ENCODE peak calls at places on chromosomes 6 and 20, in five cellular contexts. T is heart right ventricle, W is foreskin keratinocyte, M is GM12878, Y is heart left ventricle. K is an unnamed sample. For H3K4me1, the result is how much of the 10 kb centered on the place peaks cover.

GRCh38 chr20:51492167-51493092 is 50.1 kb downstream of the NFATC2 start:
- DNase-seq in T (peak), W (no peak), M (no peak), Y (peak), K (peak)

GRCh38 chr20:47502801-47503239 is 1.1 kb downstream of the NCOA3 start:
- DNase-seq in T (no peak), W (no peak), M (no peak), Y (no peak), K (no peak)

GRCh38 chr6:46347669-46348068 is 143.6 kb downstream of the RCAN2 start:
- DNase-seq in T (no peak), W (no peak), M (peak), Y (no peak), K (no peak)

GRCh38 chr6:80523531-80523970 is 417.1 kb downstream of the BCKDHB start:
- DNase-seq in T (peak), W (no peak), M (no peak), Y (peak), K (peak)

GRCh38 chr6:36504982-36505381 is 42.3 kb downstream of the STK38 start:
- DNase-seq in T (no peak), W (no peak), M (no peak), Y (no peak), K (no peak)

GRCh38 chr6:169786349-169786748 is 34.9 kb downstream of the ERMARD start:
- DNase-seq in T (no peak), W (no peak), M (no peak), Y (no peak), K (no peak)

GRCh38 chr6:155483858-155484257 is 28.2 kb upstream of the NOX3 start:
- DNase-seq in T (no peak), W (peak), M (no peak), Y (no peak), K (no peak)

GRCh38 chr6:105804436-105804835 is 281.7 kb upstream of the PRDM1 start:
- DNase-seq in T (no peak), W (peak), M (no peak), Y (no peak), K (no peak)

GRCh38 chr20:61295249-61295648 is 43.2 kb downstream of the CDH4 start:
- DNase-seq in T (no peak), W (no peak), M (no peak), Y (no peak), K (no peak)

GRCh38 chr6:126175251-126175650 is 164.7 kb upstream of the CENPW start:
- DNase-seq in T (no peak), W (no peak), M (no peak), Y (no peak), K (no peak)

GRCh38 chr6:108549741-108550140 is 11.0 kb upstream of the FOXO3 start:
- DNase-seq in T (no peak), W (no peak), M (no peak), Y (no peak), K (no peak)

GRCh38 chr6:74128536-74128935 is 432.5 kb downstream of the CD109 start:
- DNase-seq in T (no peak), W (peak), M (no peak), Y (no peak), K (no peak)

GRCh38 chr6:55255061-55255571 is 72.2 kb upstream of the GFRAL start:
- DNase-seq in T (no peak), W (no peak), M (no peak), Y (no peak), K (no peak)

GRCh38 chr6:141088171-141088570 is 1044.6 kb upstream of the GJE1 start:
- DNase-seq in T (no peak), W (no peak), M (no peak), Y (no peak), K (no peak)
- H3K4me1 ChIP-seq in T (under half), W (under half), M (under half), Y (under half), K (under half)

GRCh38 chr6:127897437-127897836 is 3.4 kb downstream of the THEMIS start:
- DNase-seq in T (no peak), W (no peak), M (no peak), Y (no peak), K (no peak)
- H3K4me1 ChIP-seq in T (under half), W (under half), M (under half), Y (under half), K (under half)

DNA sequence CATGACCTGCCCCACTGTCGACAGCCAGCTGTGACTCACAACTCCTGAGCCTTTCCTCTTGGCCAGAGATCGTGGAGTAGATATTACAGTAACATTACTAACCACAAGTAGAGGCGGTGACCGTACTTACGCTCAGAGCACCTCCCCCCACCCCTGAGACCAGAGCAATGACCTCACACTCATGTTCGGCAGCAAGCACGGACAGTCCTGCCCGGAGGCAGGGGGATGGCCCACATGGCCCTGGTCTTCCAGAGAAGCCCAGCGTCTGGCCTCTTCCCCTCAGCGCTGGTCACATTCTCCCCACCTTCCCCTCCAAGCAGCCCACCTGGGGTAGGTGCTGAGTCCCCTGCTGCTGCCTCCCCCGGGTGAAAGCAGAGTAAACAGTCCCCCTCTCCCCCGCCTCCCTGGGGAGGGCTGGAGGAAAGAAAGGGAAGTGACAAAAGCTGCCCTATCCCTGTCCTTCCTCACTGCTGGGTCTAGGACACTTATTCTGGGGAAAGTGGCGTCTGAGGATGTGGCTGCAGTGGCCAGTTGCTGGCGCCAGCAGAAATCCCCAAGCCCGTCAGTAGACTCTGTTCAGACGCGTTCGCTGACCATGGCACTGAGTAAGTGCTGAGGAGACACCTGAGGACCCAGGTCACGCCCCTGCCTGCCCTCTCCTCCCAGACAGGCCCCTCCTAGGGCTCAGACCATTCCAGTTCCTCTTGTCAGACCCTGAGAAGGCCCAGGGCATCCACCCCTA is 68.5 kb downstream of the MRPL14 start:
- DNase-seq in T (peak), W (peak), M (no peak), Y (peak), K (no peak)
- H3K4me1 ChIP-seq in T (half or more), W (under half), M (under half), Y (half or more), K (under half)

GRCh38 chr6:158642805-158643489 is 1.6 kb downstream of the DYNLT1 start:
- DNase-seq in T (no peak), W (peak), M (no peak), Y (no peak), K (no peak)
- H3K4me1 ChIP-seq in T (half or more), W (under half), M (under half), Y (under half), K (under half)

DNA sequence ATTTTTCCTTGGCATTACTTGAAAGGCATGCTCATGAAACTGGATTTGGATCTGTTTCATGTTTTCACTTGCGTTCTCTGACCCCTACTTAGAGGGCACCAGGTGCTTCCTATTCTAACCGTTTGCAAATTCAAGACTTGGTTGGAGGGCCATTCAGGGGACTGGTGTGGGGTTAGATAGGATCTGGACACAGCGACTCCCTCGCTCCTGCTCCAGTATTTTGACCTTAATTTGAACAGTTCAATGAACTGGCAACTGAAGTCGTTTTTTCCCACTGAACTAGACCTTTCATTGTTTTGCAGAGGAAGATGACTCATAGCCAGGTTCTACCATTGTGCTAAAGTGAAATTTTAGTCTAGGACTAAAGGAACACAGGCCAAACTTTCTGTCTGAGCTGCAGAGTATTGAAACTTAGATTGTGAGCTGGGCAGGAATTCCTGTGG is 64.6 kb downstream of the UTRN start:
- DNase-seq in T (no peak), W (peak), M (peak), Y (peak), K (no peak)
- H3K4me1 ChIP-seq in T (half or more), W (under half), M (half or more), Y (half or more), K (half or more)

K was measured in body of pancreas.